ENCODE peak calls at places on chromosomes 1 and 21, in seven cellular contexts. O is breast epithelium, G is adrenal gland, W is HCT116, S is tibial nerve, L is transverse colon, C is A549. T is an unnamed sample.

GRCh38 chr1:25819496-25820246 is at the start of gene MTFR1L:
- DNase-seq in O (peak; percentile 83), G (peak; percentile 93), W (peak; percentile 39), S (peak; percentile 73), L (peak; percentile 95), C (peak; percentile 86), T (peak; percentile 89)

GRCh38 chr1:96072021-96072420 is 649.6 kb upstream of the PTBP2 start:
- DNase-seq in O (no peak), G (no peak), W (no peak), S (no peak), L (no peak), C (no peak), T (no peak)

GRCh38 chr21:41761211-41762181 is 5.4 kb downstream of the RIPK4 start:
- DNase-seq in O (no peak), G (peak; percentile 61), W (no peak), S (peak; percentile 26), L (no peak), C (no peak), T (no peak)

GRCh38 chr1:109877320-109877771 is 33.3 kb upstream of the CSF1 start:
- DNase-seq in O (peak; percentile 63), G (peak; percentile 71), W (no peak), S (peak; percentile 65), L (peak; percentile 31), C (peak; percentile 50), T (peak; percentile 67)

GRCh38 chr21:18545908-18546307 is 142.3 kb upstream of the TMPRSS15 start:
- DNase-seq in O (no peak), G (no peak), W (no peak), S (no peak), L (no peak), C (no peak), T (no peak)

GRCh38 chr1:6891781-6892579 is 106.7 kb downstream of the CAMTA1 start:
- DNase-seq in O (no peak), G (no peak), W (no peak), S (no peak), L (no peak), C (no peak), T (no peak)

GRCh38 chr1:45508295-45509151 is 8.4 kb downstream of the MMACHC start:
- DNase-seq in O (no peak), G (peak; percentile 52), W (no peak), S (no peak), L (no peak), C (no peak), T (no peak)

GRCh38 chr1:115364776-115365155 is 26.7 kb upstream of the NGF start:
- DNase-seq in O (no peak), G (no peak), W (no peak), S (no peak), L (no peak), C (no peak), T (no peak)

GRCh38 chr1:24830680-24831272 is 85.5 kb downstream of the CLIC4 start:
- DNase-seq in O (no peak), G (no peak), W (peak; percentile 68), S (no peak), L (no peak), C (peak; percentile 34), T (no peak)

GRCh38 chr1:8396912-8397406 is 79.0 kb downstream of the SLC45A1 start:
- DNase-seq in O (no peak), G (no peak), W (no peak), S (no peak), L (peak; percentile 34), C (peak; percentile 36), T (no peak)

GRCh38 chr1:185626344-185626743 is 107.8 kb upstream of the HMCN1 start:
- DNase-seq in O (no peak), G (no peak), W (no peak), S (no peak), L (no peak), C (no peak), T (no peak)

GRCh38 chr21:44815852-44816628 is 1.8 kb downstream of the SUMO3 start:
- DNase-seq in O (no peak), G (no peak), W (no peak), S (no peak), L (no peak), C (no peak), T (peak; percentile 43)

GRCh38 chr1:234926574-234927311 is 201.9 kb downstream of the TOMM20 start:
- DNase-seq in O (no peak), G (peak; percentile 61), W (no peak), S (no peak), L (no peak), C (no peak), T (no peak)

GRCh38 chr1:161092621-161093028 is 3.3 kb upstream of the NECTIN4 start:
- DNase-seq in O (peak; percentile 57), G (no peak), W (no peak), S (no peak), L (no peak), C (no peak), T (no peak)

GRCh38 chr1:241697640-241698018 is 45.5 kb downstream of the WDR64 start:
- DNase-seq in O (no peak), G (no peak), W (no peak), S (no peak), L (no peak), C (no peak), T (no peak)

GRCh38 chr1:224488806-224489584 is 54.4 kb upstream of the WDR26 start:
- DNase-seq in O (no peak), G (no peak), W (no peak), S (no peak), L (no peak), C (no peak), T (no peak)

GRCh38 chr1:12567288-12567819 is 50.7 kb downstream of the DHRS3 start:
- DNase-seq in O (no peak), G (no peak), W (no peak), S (no peak), L (no peak), C (no peak), T (no peak)

GRCh38 chr1:175514309-175515001 is 228.9 kb downstream of the TNR start:
- DNase-seq in O (no peak), G (no peak), W (no peak), S (no peak), L (no peak), C (no peak), T (no peak)

GRCh38 chr1:246788895-246789338 is 64.7 kb downstream of the SCCPDH start:
- DNase-seq in O (no peak), G (no peak), W (no peak), S (no peak), L (no peak), C (no peak), T (peak; percentile 48)

GRCh38 chr1:219088778-219089557 is 84.7 kb upstream of the LYPLAL1 start:
- DNase-seq in O (no peak), G (peak; percentile 70), W (peak; percentile 37), S (peak; percentile 12), L (peak; percentile 14), C (peak; percentile 72), T (no peak)

GRCh38 chr1:18100493-18101063 is 7.0 kb upstream of the IGSF21 start:
- DNase-seq in O (peak; percentile 38), G (peak; percentile 93), W (peak; percentile 50), S (peak; percentile 69), L (peak; percentile 79), C (peak; percentile 63), T (peak; percentile 19)

GRCh38 chr1:152141971-152142584 is 16.9 kb downstream of the RPTN start:
- DNase-seq in O (peak; percentile 54), G (peak; percentile 85), W (peak; percentile 63), S (peak; percentile 41), L (peak; percentile 41), C (peak; percentile 38), T (no peak)

GRCh38 chr1:21318714-21319159 is 28.5 kb upstream of the ECE1 start:
- DNase-seq in O (peak; percentile 74), G (peak; percentile 97), W (no peak), S (peak; percentile 77), L (peak; percentile 71), C (no peak), T (peak; percentile 99)

GRCh38 chr1:38014171-38014570 is 1.6 kb downstream of the UTP11 start:
- DNase-seq in O (no peak), G (no peak), W (no peak), S (no peak), L (no peak), C (no peak), T (no peak)
- TF ChIP-seq CTCF in O (no peak), G (no peak), W (no peak), S (no peak), L (no peak), C (no peak), T (no peak)

GRCh38 chr1:66346873-66347272 is 187.1 kb upstream of the SGIP1 start:
- DNase-seq in O (no peak), G (no peak), W (no peak), S (no peak), L (no peak), C (no peak), T (no peak)
- H3K27ac ChIP-seq in O (no peak overlapping the region), G (no peak overlapping the region), W (peak overlapping the region; percentile 96), S (no peak overlapping the region), L (no peak overlapping the region), C (peak overlapping the region; percentile 73), T (no peak overlapping the region)

GRCh38 chr21:43731891-43732711 is 13.2 kb downstream of the PDXK start:
- DNase-seq in O (no peak), G (no peak), W (no peak), S (no peak), L (no peak), C (no peak), T (peak; percentile 40)

GRCh38 chr21:43734131-43734634 is 15.3 kb downstream of the PDXK start:
- DNase-seq in O (peak; percentile 76), G (no peak), W (no peak), S (no peak), L (peak; percentile 84), C (no peak), T (no peak)

GRCh38 chr21:43733060-43733459 is 14.1 kb downstream of the PDXK start:
- DNase-seq in O (no peak), G (no peak), W (no peak), S (no peak), L (no peak), C (no peak), T (no peak)

GRCh38 chr21:43733529-43734071 is 14.7 kb downstream of the PDXK start:
- DNase-seq in O (no peak), G (no peak), W (no peak), S (peak; percentile 63), L (peak; percentile 51), C (no peak), T (peak; percentile 24)

GRCh38 chr21:43731476-43731875 is 12.5 kb downstream of the PDXK start:
- DNase-seq in O (no peak), G (no peak), W (no peak), S (no peak), L (no peak), C (no peak), T (no peak)
- TF ChIP-seq POLR2A in O (no peak), G (no peak), W (no peak), S (no peak), L (peak; percentile 40), C (no peak), T (no peak)

DNA sequence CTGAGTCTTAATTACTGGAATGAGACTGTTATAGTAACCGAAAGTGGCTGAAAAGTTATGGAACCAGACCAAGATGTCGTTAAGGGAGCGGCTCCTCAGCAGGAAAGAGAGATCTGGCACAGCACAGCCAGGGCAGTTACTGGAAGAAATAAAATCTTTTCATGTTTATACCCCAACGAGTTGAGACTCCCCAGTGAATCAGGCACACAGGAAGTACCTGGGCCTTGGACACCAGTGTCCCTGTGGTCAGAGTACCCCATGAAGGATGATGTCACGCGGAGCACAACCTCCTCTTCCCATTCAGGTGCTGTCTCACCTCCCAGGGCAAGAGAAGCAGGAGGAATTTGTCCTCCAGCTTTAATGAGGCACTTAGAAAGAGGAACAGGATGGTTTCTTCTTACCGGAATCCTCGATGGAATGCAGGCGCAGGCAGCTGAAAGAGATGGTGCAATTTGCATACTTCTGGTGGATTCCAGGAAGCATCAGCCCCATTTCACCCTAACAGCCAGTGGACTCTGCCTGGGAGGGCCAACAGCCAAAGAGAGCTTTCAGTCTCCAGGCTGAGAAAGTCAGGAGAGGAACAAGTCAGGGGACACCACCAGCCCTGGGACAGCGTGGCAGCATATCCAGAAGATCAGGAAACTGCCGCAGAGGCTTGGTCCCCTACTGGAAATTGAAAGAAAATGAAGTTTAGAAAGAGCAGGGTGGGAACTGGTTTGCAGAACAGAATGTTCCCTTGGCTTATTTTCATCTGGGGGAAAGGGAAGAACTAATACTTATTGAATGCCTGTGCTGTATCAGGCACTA is 35.9 kb upstream of the CTTNBP2NL start:
- DNase-seq in O (peak; percentile 88), G (peak; percentile 80), W (no peak), S (peak; percentile 36), L (peak; percentile 79), C (no peak), T (peak; percentile 43)
- TF ChIP-seq CTCF in O (peak; percentile 43), G (no peak), W (no peak), S (peak; percentile 43), L (no peak), C (no peak), T (peak; percentile 19)

T was measured in ovary.